ENCODE peak calls at places on chromosomes 6 and 20, in six cellular contexts. X, Z, W, C, L and J are unnamed samples.

GRCh38 chr6:71533939-71534379 is 245.3 kb downstream of the OGFRL1 start:
- DNase-seq in X (peak), Z (no peak), W (no peak), C (no peak), L (peak), J (no peak)

GRCh38 chr6:130766239-130767144 is 60.7 kb upstream of the SMLR1 start:
- DNase-seq in X (peak), Z (no peak), W (no peak), C (no peak), L (peak), J (peak)

GRCh38 chr6:158287047-158287446 is 25.2 kb upstream of the TULP4 start:
- DNase-seq in X (no peak), Z (no peak), W (no peak), C (no peak), L (no peak), J (no peak)

GRCh38 chr6:118085665-118086064 is 178.6 kb downstream of the SLC35F1 start:
- DNase-seq in X (no peak), Z (no peak), W (no peak), C (no peak), L (no peak), J (no peak)

GRCh38 chr6:157955675-157956074 is 26.0 kb upstream of the SYNJ2 start:
- DNase-seq in X (no peak), Z (no peak), W (no peak), C (no peak), L (no peak), J (peak)

GRCh38 chr6:69294407-69294806 is 502.4 kb downstream of the LMBRD1 start:
- DNase-seq in X (no peak), Z (no peak), W (no peak), C (no peak), L (no peak), J (no peak)

GRCh38 chr6:5080574-5080973 is 4.6 kb upstream of the PPP1R3G start:
- DNase-seq in X (peak), Z (no peak), W (no peak), C (no peak), L (no peak), J (no peak)

GRCh38 chr6:11500008-11500407 is 37.5 kb upstream of the TMEM170B start:
- DNase-seq in X (peak), Z (no peak), W (no peak), C (no peak), L (peak), J (peak)

GRCh38 chr6:35248300-35248699 is 11.2 kb upstream of the ZNF76 start:
- DNase-seq in X (peak), Z (no peak), W (no peak), C (no peak), L (no peak), J (no peak)

GRCh38 chr20:24100370-24101011 is 111.9 kb upstream of the GGTLC1 start:
- DNase-seq in X (peak), Z (no peak), W (no peak), C (peak), L (peak), J (peak)

GRCh38 chr6:119078449-119079287 is at the start of gene FAM184A:
- DNase-seq in X (peak), Z (peak), W (peak), C (peak), L (peak), J (peak)

GRCh38 chr20:33515569-33516216 is 25.8 kb downstream of the CBFA2T2 start:
- DNase-seq in X (no peak), Z (no peak), W (no peak), C (no peak), L (no peak), J (no peak)

GRCh38 chr20:58131581-58132142 is 96.8 kb downstream of the ANKRD60 start:
- DNase-seq in X (peak), Z (peak), W (no peak), C (no peak), L (no peak), J (no peak)

GRCh38 chr20:19849341-19850189 is 91.5 kb downstream of the RIN2 start:
- DNase-seq in X (no peak), Z (no peak), W (no peak), C (no peak), L (no peak), J (no peak)

GRCh38 chr20:24533449-24533848 is 64.0 kb downstream of the SYNDIG1 start:
- DNase-seq in X (no peak), Z (peak), W (no peak), C (no peak), L (no peak), J (no peak)

GRCh38 chr6:110738899-110739365 is 76.3 kb downstream of the CDK19 start:
- DNase-seq in X (no peak), Z (no peak), W (no peak), C (no peak), L (no peak), J (no peak)

GRCh38 chr6:3841066-3841454 is 8.1 kb upstream of the FAM50B start:
- DNase-seq in X (no peak), Z (no peak), W (no peak), C (no peak), L (peak), J (peak)

GRCh38 chr6:152150196-152150595 is 342.7 kb downstream of the ESR1 start:
- DNase-seq in X (no peak), Z (no peak), W (no peak), C (no peak), L (no peak), J (no peak)

GRCh38 chr20:5118220-5119142 is 1.3 kb downstream of the PCNA start:
- DNase-seq in X (no peak), Z (no peak), W (no peak), C (no peak), L (peak), J (no peak)

GRCh38 chr6:75326557-75327258 is 42.1 kb upstream of the TMEM30A start:
- DNase-seq in X (peak), Z (no peak), W (no peak), C (peak), L (peak), J (peak)

GRCh38 chr20:13778827-13779226 is 5.9 kb downstream of the ESF1 start:
- DNase-seq in X (no peak), Z (no peak), W (no peak), C (no peak), L (no peak), J (no peak)

GRCh38 chr6:167293088-167293589 is 2.0 kb downstream of the UNC93A start:
- DNase-seq in X (no peak), Z (no peak), W (no peak), C (no peak), L (no peak), J (no peak)

GRCh38 chr6:152378154-152378553 is 259.0 kb downstream of the SYNE1 start:
- DNase-seq in X (peak), Z (no peak), W (no peak), C (no peak), L (peak), J (no peak)

GRCh38 chr20:9021699-9022098 is 47.2 kb upstream of the PLCB4 start:
- DNase-seq in X (peak), Z (peak), W (peak), C (no peak), L (no peak), J (no peak)

DNA sequence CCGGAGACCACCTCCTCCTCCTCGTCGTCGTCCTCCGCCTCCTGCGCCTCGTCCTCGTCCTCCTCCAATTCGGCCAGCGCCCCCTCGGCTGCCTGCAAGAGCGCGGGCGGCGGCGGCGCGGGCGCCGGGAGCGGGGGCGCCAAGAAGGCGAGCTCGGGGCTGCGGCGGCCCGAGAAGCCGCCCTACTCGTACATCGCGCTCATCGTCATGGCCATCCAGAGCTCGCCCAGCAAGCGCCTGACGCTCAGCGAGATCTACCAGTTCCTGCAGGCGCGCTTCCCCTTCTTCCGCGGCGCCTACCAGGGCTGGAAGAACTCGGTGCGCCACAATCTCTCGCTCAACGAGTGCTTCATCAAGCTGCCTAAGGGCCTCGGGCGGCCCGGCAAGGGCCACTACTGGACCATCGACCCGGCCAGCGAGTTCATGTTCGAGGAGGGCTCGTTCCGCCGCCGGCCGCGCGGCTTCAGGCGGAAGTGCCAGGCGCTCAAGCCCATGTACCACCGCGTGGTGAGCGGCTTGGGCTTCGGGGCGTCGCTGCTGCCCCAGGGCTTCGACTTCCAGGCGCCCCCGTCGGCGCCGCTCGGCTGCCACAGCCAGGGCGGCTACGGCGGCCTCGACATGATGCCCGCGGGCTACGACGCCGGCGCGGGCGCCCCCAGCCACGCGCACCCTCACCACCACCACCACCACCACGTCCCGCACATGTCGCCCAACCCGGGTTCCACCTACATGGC is 862 bp downstream of the FOXF2 start:
- DNase-seq in X (peak), Z (peak), W (no peak), C (peak), L (peak), J (peak)
- H3K14ac ChIP-seq in X (peak), Z (no peak), W (no peak), C (peak), L (no peak), J (no peak)

GRCh38 chr20:37364927-37365272 is 19.0 kb downstream of the SRC start:
- DNase-seq in X (no peak), Z (no peak), W (no peak), C (no peak), L (no peak), J (no peak)
- H3K14ac ChIP-seq in X (no peak), Z (no peak), W (no peak), C (no peak), L (no peak), J (no peak)

GRCh38 chr6:1715336-1715735 is 105.6 kb downstream of the FOXC1 start:
- DNase-seq in X (no peak), Z (no peak), W (no peak), C (no peak), L (no peak), J (no peak)

GRCh38 chr6:1719922-1720321 is 110.2 kb downstream of the FOXC1 start:
- DNase-seq in X (no peak), Z (no peak), W (no peak), C (no peak), L (no peak), J (no peak)

GRCh38 chr6:1713016-1713600 is 103.4 kb downstream of the FOXC1 start:
- DNase-seq in X (no peak), Z (no peak), W (no peak), C (no peak), L (no peak), J (no peak)

GRCh38 chr6:1716845-1717244 is 107.1 kb downstream of the FOXC1 start:
- DNase-seq in X (no peak), Z (no peak), W (no peak), C (no peak), L (no peak), J (no peak)

GRCh38 chr6:1716396-1716795 is 106.7 kb downstream of the FOXC1 start:
- DNase-seq in X (no peak), Z (no peak), W (no peak), C (no peak), L (no peak), J (no peak)
- H3K14ac ChIP-seq in X (no peak), Z (no peak), W (no peak), C (no peak), L (no peak), J (no peak)

GRCh38 chr20:51309128-51309527 is 233.4 kb downstream of the NFATC2 start:
- DNase-seq in X (no peak), Z (no peak), W (no peak), C (no peak), L (no peak), J (no peak)

GRCh38 chr20:51306081-51306480 is 236.4 kb downstream of the NFATC2 start:
- DNase-seq in X (no peak), Z (peak), W (no peak), C (no peak), L (no peak), J (peak)

GRCh38 chr20:51305316-51306052 is 237.0 kb downstream of the NFATC2 start:
- DNase-seq in X (no peak), Z (peak), W (no peak), C (no peak), L (no peak), J (peak)

GRCh38 chr20:51303731-51304670 is 238.5 kb downstream of the NFATC2 start:
- DNase-seq in X (no peak), Z (no peak), W (no peak), C (no peak), L (no peak), J (peak)

GRCh38 chr20:51306521-51307358 is 235.8 kb downstream of the NFATC2 start:
- DNase-seq in X (peak), Z (peak), W (peak), C (peak), L (peak), J (peak)
- H3K14ac ChIP-seq in X (peak), Z (no peak), W (no peak), C (no peak), L (no peak), J (peak)

DNA sequence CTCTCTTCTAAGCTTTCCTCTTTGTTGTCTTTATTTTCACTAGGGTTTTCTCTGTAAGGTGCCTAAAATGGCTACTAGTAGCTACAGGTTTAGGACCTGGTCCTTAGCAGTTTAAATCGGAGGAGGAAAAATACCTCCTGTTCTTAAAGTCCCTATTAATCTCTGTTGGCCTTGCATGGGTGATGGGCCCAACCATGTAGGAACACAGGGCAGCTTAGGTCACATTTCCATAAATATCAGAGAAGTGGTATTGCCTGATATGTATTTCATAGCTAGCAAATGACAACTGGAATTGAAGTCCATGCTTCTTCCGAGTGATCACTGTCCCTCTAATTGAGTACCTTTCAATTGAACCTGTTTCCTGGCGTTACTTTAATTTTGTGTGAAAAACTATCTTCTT is 70.0 kb downstream of the LAMA2 start:
- DNase-seq in X (no peak), Z (no peak), W (no peak), C (no peak), L (no peak), J (no peak)
- H3K14ac ChIP-seq in X (no peak), Z (no peak), W (no peak), C (no peak), L (no peak), J (no peak)

GRCh38 chr6:149967591-149967990 is 3.8 kb downstream of the ULBP1 start:
- DNase-seq in X (no peak), Z (no peak), W (no peak), C (no peak), L (no peak), J (no peak)
- H3K14ac ChIP-seq in X (no peak), Z (no peak), W (no peak), C (no peak), L (no peak), J (no peak)

DNA sequence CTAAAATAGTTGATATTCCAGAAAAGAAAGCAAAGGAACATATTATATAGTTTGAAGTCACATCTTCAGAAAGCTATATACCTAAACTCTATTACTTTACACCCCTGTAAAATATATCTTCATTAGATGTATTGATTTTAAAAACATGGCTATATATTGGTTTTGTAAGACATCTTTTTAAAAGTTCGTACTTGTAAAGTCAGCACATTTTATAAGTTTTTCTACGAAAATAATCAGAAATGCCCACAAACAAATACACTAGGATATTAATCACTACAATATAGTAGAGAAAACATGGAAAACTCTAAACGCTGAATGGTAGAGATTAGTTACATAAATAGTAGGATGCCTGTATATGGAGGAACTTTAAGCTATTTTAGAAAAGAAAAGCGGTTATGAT is 52.9 kb downstream of the RNF217 start:
- DNase-seq in X (no peak), Z (no peak), W (no peak), C (no peak), L (no peak), J (no peak)
- H3K14ac ChIP-seq in X (no peak), Z (no peak), W (no peak), C (no peak), L (no peak), J (no peak)

GRCh38 chr20:52094693-52095092 is 96.9 kb downstream of the ZFP64 start:
- DNase-seq in X (no peak), Z (no peak), W (no peak), C (no peak), L (no peak), J (no peak)

GRCh38 chr20:52098186-52098585 is 93.4 kb downstream of the ZFP64 start:
- DNase-seq in X (no peak), Z (no peak), W (no peak), C (no peak), L (no peak), J (no peak)

DNA sequence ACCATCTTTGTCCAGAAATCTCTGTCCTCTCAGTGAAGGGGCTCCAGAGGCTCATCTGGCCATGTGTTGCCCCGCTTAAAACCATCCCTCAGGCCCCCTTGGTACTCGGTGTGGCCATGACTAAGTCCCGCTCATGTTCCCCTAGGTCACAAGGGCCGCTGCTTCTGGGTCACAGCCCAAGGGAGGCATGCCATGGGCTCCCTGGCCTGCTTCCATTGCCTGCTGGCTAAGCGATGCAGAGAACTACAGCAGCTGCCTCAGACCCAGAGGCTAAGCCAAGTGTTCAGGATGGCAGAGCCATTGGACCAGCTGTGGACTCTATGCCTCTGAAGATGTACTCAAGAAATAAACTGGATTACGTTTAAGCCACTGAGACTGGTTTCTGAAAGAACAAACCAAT is 95.5 kb downstream of the ZFP64 start:
- DNase-seq in X (no peak), Z (no peak), W (no peak), C (no peak), L (no peak), J (no peak)
- H3K14ac ChIP-seq in X (no peak), Z (no peak), W (no peak), C (no peak), L (no peak), J (no peak)